ENCODE peak calls at places on chromosomes 1 and 21, in nine cellular contexts. W is body of pancreas; Y is CD4-positive, alpha-beta memory T cell; R is esophagus muscularis mucosa; M is K562; G is adrenal gland; L is heart right ventricle; N is psoas muscle; P is neural progenitor cell. J is an unnamed sample. For H3K27me3, the result is how much of the 10 kb centered on the place peaks cover.

GRCh38 chr1:158007949-158008386 is 14.5 kb downstream of the KIRREL1 start:
- DNase-seq in W (no peak), Y (no peak), R (no peak), M (no peak), G (no peak), L (no peak), N (no peak), P (no peak), J (peak)

GRCh38 chr1:32881291-32881690 is 5.0 kb upstream of the HPCA start:
- DNase-seq in W (no peak), Y (no peak), R (no peak), M (no peak), G (no peak), L (no peak), N (no peak), P (no peak), J (peak)

GRCh38 chr1:84771895-84772294 is 81.6 kb upstream of the SSX2IP start:
- DNase-seq in W (no peak), Y (no peak), R (no peak), M (peak), G (no peak), L (no peak), N (no peak), P (no peak), J (no peak)

GRCh38 chr1:236774926-236775325 is 20.2 kb upstream of the MTR start:
- DNase-seq in W (peak), Y (no peak), R (no peak), M (no peak), G (no peak), L (peak), N (no peak), P (peak), J (peak)

GRCh38 chr1:44101356-44101755 is 17.3 kb upstream of the KLF17 start:
- DNase-seq in W (no peak), Y (no peak), R (no peak), M (no peak), G (no peak), L (no peak), N (no peak), P (no peak), J (no peak)

GRCh38 chr1:59366352-59366751 is 69.5 kb downstream of the FGGY start:
- DNase-seq in W (no peak), Y (no peak), R (no peak), M (no peak), G (no peak), L (no peak), N (no peak), P (no peak), J (no peak)

GRCh38 chr1:61781151-61781550 is 38.9 kb downstream of the PATJ start:
- DNase-seq in W (no peak), Y (no peak), R (no peak), M (no peak), G (no peak), L (no peak), N (no peak), P (no peak), J (no peak)

GRCh38 chr1:208120426-208120790 is 123.8 kb downstream of the PLXNA2 start:
- DNase-seq in W (no peak), Y (no peak), R (no peak), M (no peak), G (no peak), L (no peak), N (no peak), P (no peak), J (no peak)

GRCh38 chr1:115647919-115648597 is 6.3 kb downstream of the VANGL1 start:
- DNase-seq in W (no peak), Y (no peak), R (no peak), M (no peak), G (no peak), L (peak), N (no peak), P (no peak), J (no peak)

GRCh38 chr1:47901001-47901575 is 96.1 kb downstream of the TRABD2B start:
- DNase-seq in W (no peak), Y (no peak), R (no peak), M (no peak), G (no peak), L (no peak), N (no peak), P (no peak), J (peak)

GRCh38 chr1:196535727-196536126 is 72.5 kb downstream of the KCNT2 start:
- DNase-seq in W (no peak), Y (no peak), R (no peak), M (no peak), G (no peak), L (no peak), N (no peak), P (peak), J (peak)

GRCh38 chr1:75796376-75797272 is at the start of gene MSH4:
- DNase-seq in W (no peak), Y (no peak), R (no peak), M (peak), G (no peak), L (no peak), N (no peak), P (no peak), J (no peak)

GRCh38 chr1:82177190-82177589 is 376.5 kb downstream of the ADGRL2 start:
- DNase-seq in W (no peak), Y (no peak), R (no peak), M (no peak), G (no peak), L (no peak), N (no peak), P (no peak), J (no peak)

GRCh38 chr1:78237364-78237916 is 191.7 kb downstream of the GIPC2 start:
- DNase-seq in W (peak), Y (no peak), R (no peak), M (no peak), G (no peak), L (no peak), N (no peak), P (no peak), J (no peak)

GRCh38 chr1:12397426-12398134 is 167.8 kb downstream of the VPS13D start:
- DNase-seq in W (no peak), Y (no peak), R (no peak), M (no peak), G (no peak), L (no peak), N (no peak), P (no peak), J (no peak)

GRCh38 chr1:186571771-186572170 is 108.5 kb downstream of the PTGS2 start:
- DNase-seq in W (no peak), Y (no peak), R (no peak), M (no peak), G (no peak), L (no peak), N (no peak), P (no peak), J (no peak)

GRCh38 chr1:10665930-10666850 is 130.3 kb downstream of the CASZ1 start:
- DNase-seq in W (peak), Y (no peak), R (no peak), M (no peak), G (peak), L (peak), N (peak), P (no peak), J (no peak)

GRCh38 chr1:116325922-116326321 is 47.1 kb upstream of the ATP1A1 start:
- DNase-seq in W (no peak), Y (peak), R (no peak), M (no peak), G (no peak), L (no peak), N (peak), P (no peak), J (no peak)

GRCh38 chr1:210250998-210251679 is 18.5 kb downstream of the SERTAD4 start:
- DNase-seq in W (peak), Y (no peak), R (no peak), M (no peak), G (no peak), L (peak), N (no peak), P (peak), J (peak)

GRCh38 chr1:197302775-197303174 is 34.7 kb downstream of the CRB1 start:
- DNase-seq in W (no peak), Y (no peak), R (no peak), M (no peak), G (no peak), L (no peak), N (no peak), P (no peak), J (no peak)

GRCh38 chr1:29802181-29803068 is 566.1 kb downstream of the PTPRU start:
- DNase-seq in W (no peak), Y (no peak), R (peak), M (no peak), G (no peak), L (no peak), N (no peak), P (no peak), J (no peak)

GRCh38 chr1:56688522-56689026 is 43.5 kb downstream of the PRKAA2 start:
- DNase-seq in W (no peak), Y (no peak), R (no peak), M (no peak), G (no peak), L (no peak), N (no peak), P (no peak), J (no peak)

GRCh38 chr1:226762988-226763740 is 24.1 kb upstream of the ITPKB start:
- DNase-seq in W (no peak), Y (no peak), R (no peak), M (no peak), G (no peak), L (no peak), N (no peak), P (no peak), J (no peak)

GRCh38 chr1:231272880-231273279 is 31.9 kb downstream of the GNPAT start:
- DNase-seq in W (no peak), Y (no peak), R (no peak), M (no peak), G (no peak), L (no peak), N (no peak), P (no peak), J (no peak)

GRCh38 chr21:21002137-21002536 is 3.9 kb downstream of the NCAM2 start:
- DNase-seq in W (no peak), Y (no peak), R (no peak), M (no peak), G (no peak), L (no peak), N (no peak), P (no peak), J (no peak)

GRCh38 chr21:42047821-42048613 is 23.1 kb upstream of the UMODL1 start:
- DNase-seq in W (peak), Y (no peak), R (no peak), M (no peak), G (peak), L (peak), N (peak), P (no peak), J (no peak)

GRCh38 chr1:43069481-43070050 is 102.5 kb downstream of the EBNA1BP2 start:
- DNase-seq in W (peak), Y (no peak), R (no peak), M (no peak), G (no peak), L (no peak), N (no peak), P (peak), J (peak)

GRCh38 chr1:24898152-24898908 is 31.7 kb downstream of the RUNX3 start:
- DNase-seq in W (peak), Y (no peak), R (no peak), M (peak), G (peak), L (peak), N (no peak), P (peak), J (peak)

GRCh38 chr1:23619299-23620188 is 60.2 kb upstream of the ID3 start:
- DNase-seq in W (peak), Y (peak), R (no peak), M (peak), G (no peak), L (peak), N (peak), P (peak), J (no peak)
- H3K4me3 ChIP-seq in W (no peak), Y (peak), R (peak), M (peak), G (no peak), L (peak), N (peak), P (peak), J (no peak)

GRCh38 chr1:204731509-204731908 is 46.0 kb upstream of the LRRN2 start:
- DNase-seq in W (no peak), Y (no peak), R (no peak), M (no peak), G (no peak), L (no peak), N (no peak), P (no peak), J (peak)
- H3K27me3 ChIP-seq in W (under half), Y (under half), R (under half), M (half or more), G (under half), L (half or more), N (under half), P (under half), J (under half)

GRCh38 chr1:14482784-14483183 is 115.7 kb upstream of the KAZN start:
- DNase-seq in W (no peak), Y (no peak), R (no peak), M (no peak), G (no peak), L (no peak), N (no peak), P (no peak), J (no peak)

GRCh38 chr1:14485285-14485684 is 113.2 kb upstream of the KAZN start:
- DNase-seq in W (no peak), Y (no peak), R (no peak), M (no peak), G (no peak), L (no peak), N (no peak), P (no peak), J (no peak)

GRCh38 chr1:14487671-14488070 is 110.8 kb upstream of the KAZN start:
- DNase-seq in W (no peak), Y (no peak), R (no peak), M (no peak), G (no peak), L (no peak), N (no peak), P (no peak), J (no peak)

GRCh38 chr1:14486401-14487110 is 111.9 kb upstream of the KAZN start:
- DNase-seq in W (peak), Y (no peak), R (no peak), M (no peak), G (peak), L (peak), N (no peak), P (no peak), J (no peak)
- H3K27ac ChIP-seq in W (no peak), Y (no peak), R (peak), M (no peak), G (no peak), L (no peak), N (no peak), P (no peak), J (no peak)

GRCh38 chr21:31901342-31901741 is 28.5 kb downstream of the HUNK start:
- DNase-seq in W (peak), Y (no peak), R (no peak), M (no peak), G (no peak), L (no peak), N (no peak), P (no peak), J (no peak)
- H3K4me3 ChIP-seq in W (no peak), Y (no peak), R (no peak), M (no peak), G (no peak), L (no peak), N (no peak), P (no peak), J (no peak)